ENCODE peak calls at places on chromosomes 1 and 21, in four cellular contexts. N, G, T and I are unnamed samples.

GRCh38 chr21:45257673-45258341 is 29.9 kb downstream of the POFUT2 start:
- DNase-seq in G (no peak), T (peak), N (no peak), I (no peak)

GRCh38 chr1:50968021-50968883 is 1.8 kb upstream of the CDKN2C start:
- DNase-seq in N (peak), G (no peak), T (peak), I (peak)

GRCh38 chr1:201945863-201946223 is 505 bp downstream of the LMOD1 start:
- DNase-seq in N (no peak), T (no peak), G (no peak), I (no peak)

GRCh38 chr1:115477071-115477470 is 139.0 kb upstream of the NGF start:
- DNase-seq in N (no peak), T (no peak), G (no peak), I (no peak)

GRCh38 chr1:7186382-7187120 is 401.3 kb downstream of the CAMTA1 start:
- DNase-seq in G (no peak), N (no peak), T (no peak), I (no peak)

GRCh38 chr1:204728045-204728444 is 42.5 kb upstream of the LRRN2 start:
- DNase-seq in G (no peak), N (no peak), T (no peak), I (no peak)

GRCh38 chr1:53781654-53782053 is 42.7 kb upstream of the GLIS1 start:
- DNase-seq in G (no peak), T (no peak), N (no peak), I (no peak)

GRCh38 chr1:93615201-93616150 is 66.2 kb downstream of the BCAR3 start:
- DNase-seq in G (peak), T (no peak), N (peak), I (peak)

GRCh38 chr21:16993416-16994044 is 519.3 kb upstream of the CXADR start:
- DNase-seq in G (no peak), N (no peak), T (no peak), I (no peak)

GRCh38 chr1:202821467-202821866 is 10.7 kb downstream of the PCAT6 start:
- DNase-seq in N (no peak), G (no peak), T (no peak), I (no peak)

GRCh38 chr1:201499795-201500669 is 6.9 kb downstream of the CSRP1 start:
- DNase-seq in T (no peak), N (no peak), G (no peak), I (no peak)

GRCh38 chr1:150516616-150517015 is 1.1 kb downstream of the FALEC start:
- DNase-seq in N (peak), G (no peak), T (no peak), I (peak)

GRCh38 chr1:71330991-71331390 is 250.2 kb upstream of the ZRANB2 start:
- DNase-seq in N (no peak), T (no peak), G (no peak), I (no peak)
- TF ChIP-seq CBX5 in N (no peak), T (no peak), G (no peak), I (no peak)

GRCh38 chr1:13828454-13829151 is 128.6 kb downstream of the PRDM2 start:
- DNase-seq in G (no peak), T (peak), N (peak), I (peak)
- TF ChIP-seq CBX5 in G (no peak), T (no peak), N (no peak), I (no peak)

GRCh38 chr1:156663178-156663577 is 14.0 kb downstream of the NES start:
- DNase-seq in N (peak), T (no peak), G (no peak), I (no peak)
- TF ChIP-seq CBX5 in N (no peak), T (no peak), G (no peak), I (no peak)

GRCh38 chr1:113519561-113519960 is 129.2 kb downstream of the MAGI3 start:
- DNase-seq in G (no peak), T (no peak), N (no peak), I (peak)
- TF ChIP-seq CBX5 in G (no peak), T (no peak), N (no peak), I (no peak)

GRCh38 chr1:243549108-243549507 is 293.3 kb downstream of the SDCCAG8 start:
- DNase-seq in T (no peak), G (no peak), N (no peak), I (no peak)
- TF ChIP-seq CBX5 in T (no peak), G (no peak), N (no peak), I (no peak)

GRCh38 chr1:158730453-158730852 is 9.9 kb upstream of the OR6K3 start:
- DNase-seq in G (no peak), T (no peak), N (no peak), I (no peak)
- TF ChIP-seq CBX5 in G (no peak), T (no peak), N (no peak), I (no peak)